ENCODE peak calls at places on chromosomes 2 and 18, in nine cellular contexts. M is HCT116, Y is K562, A is GM23338, E is transverse colon, U is sigmoid colon, H is H1, C is prostate gland, W is upper lobe of left lung. T is an unnamed sample.

GRCh38 chr2:149744845-149745244 is 157.3 kb upstream of the MMADHC start:
- DNase-seq in W (no peak), C (no peak), E (no peak), A (no peak), M (no peak), U (no peak), Y (no peak), H (no peak), T (no peak)

GRCh38 chr2:10378189-10378588 is 69.9 kb downstream of the ODC1 start:
- DNase-seq in W (no peak), C (no peak), Y (no peak), U (no peak), E (peak), H (no peak), M (no peak), A (no peak), T (no peak)

GRCh38 chr18:79442508-79443221 is 46.9 kb downstream of the NFATC1 start:
- DNase-seq in M (no peak), A (no peak), C (no peak), Y (no peak), H (no peak), E (no peak), U (no peak), W (peak), T (no peak)

GRCh38 chr2:206721216-206721920 is 3.2 kb upstream of the DYTN start:
- DNase-seq in Y (no peak), C (no peak), W (no peak), M (no peak), A (no peak), U (no peak), E (no peak), H (no peak), T (no peak)

GRCh38 chr18:23523429-23524212 is 20.3 kb downstream of the RMC1 start:
- DNase-seq in C (no peak), Y (no peak), W (no peak), A (no peak), U (no peak), H (no peak), E (no peak), M (no peak), T (no peak)

GRCh38 chr2:33190393-33190937 is 243.7 kb downstream of the LTBP1 start:
- DNase-seq in U (no peak), M (no peak), Y (no peak), E (no peak), A (no peak), W (no peak), C (no peak), H (no peak), T (no peak)

GRCh38 chr2:206989306-206989705 is 50.0 kb downstream of the CPO start:
- DNase-seq in C (no peak), E (peak), H (peak), Y (peak), A (peak), U (no peak), W (no peak), M (peak), T (no peak)

GRCh38 chr2:102432386-102432785 is 9.4 kb downstream of the IL18RAP start:
- DNase-seq in M (no peak), U (no peak), W (no peak), E (no peak), Y (no peak), C (no peak), H (no peak), A (no peak), T (no peak)

GRCh38 chr18:44849361-44849760 is 168.7 kb downstream of the SETBP1 start:
- DNase-seq in H (no peak), U (no peak), M (no peak), E (no peak), Y (no peak), W (no peak), A (no peak), C (no peak), T (no peak)

GRCh38 chr2:56348382-56348781 is 164.6 kb downstream of the CCDC85A start:
- DNase-seq in W (no peak), A (no peak), H (no peak), U (no peak), M (no peak), Y (no peak), E (no peak), C (no peak), T (no peak)

GRCh38 chr2:174967693-174968260 is 37.4 kb downstream of the CHN1 start:
- DNase-seq in C (no peak), W (no peak), M (no peak), A (no peak), H (no peak), Y (no peak), U (no peak), E (no peak), T (no peak)

GRCh38 chr2:149104221-149104620 is 65.7 kb downstream of the LYPD6B start:
- DNase-seq in M (no peak), Y (no peak), W (no peak), E (no peak), C (no peak), H (no peak), U (no peak), A (no peak), T (no peak)

GRCh38 chr18:51955136-51955535 is 384.9 kb upstream of the DCC start:
- DNase-seq in E (no peak), Y (no peak), A (no peak), M (no peak), W (no peak), H (no peak), C (no peak), U (no peak), T (no peak)

GRCh38 chr2:84942166-84942565 is 28.8 kb upstream of the KCMF1 start:
- DNase-seq in C (no peak), Y (no peak), W (no peak), H (no peak), U (no peak), E (no peak), M (no peak), A (no peak), T (no peak)

GRCh38 chr2:238220892-238221521 is 17.5 kb upstream of the ILKAP start:
- DNase-seq in Y (no peak), H (no peak), C (no peak), A (no peak), M (no peak), U (no peak), W (peak), E (no peak), T (no peak)

GRCh38 chr2:7133521-7133920 is 216.3 kb downstream of the RNF144A start:
- DNase-seq in W (peak), Y (no peak), C (no peak), A (peak), U (no peak), M (no peak), E (no peak), H (no peak), T (no peak)

GRCh38 chr2:238284802-238285515 is 3.5 kb downstream of the PER2 start:
- DNase-seq in M (no peak), W (no peak), H (no peak), U (peak), A (no peak), E (peak), C (no peak), Y (no peak), T (no peak)

DNA sequence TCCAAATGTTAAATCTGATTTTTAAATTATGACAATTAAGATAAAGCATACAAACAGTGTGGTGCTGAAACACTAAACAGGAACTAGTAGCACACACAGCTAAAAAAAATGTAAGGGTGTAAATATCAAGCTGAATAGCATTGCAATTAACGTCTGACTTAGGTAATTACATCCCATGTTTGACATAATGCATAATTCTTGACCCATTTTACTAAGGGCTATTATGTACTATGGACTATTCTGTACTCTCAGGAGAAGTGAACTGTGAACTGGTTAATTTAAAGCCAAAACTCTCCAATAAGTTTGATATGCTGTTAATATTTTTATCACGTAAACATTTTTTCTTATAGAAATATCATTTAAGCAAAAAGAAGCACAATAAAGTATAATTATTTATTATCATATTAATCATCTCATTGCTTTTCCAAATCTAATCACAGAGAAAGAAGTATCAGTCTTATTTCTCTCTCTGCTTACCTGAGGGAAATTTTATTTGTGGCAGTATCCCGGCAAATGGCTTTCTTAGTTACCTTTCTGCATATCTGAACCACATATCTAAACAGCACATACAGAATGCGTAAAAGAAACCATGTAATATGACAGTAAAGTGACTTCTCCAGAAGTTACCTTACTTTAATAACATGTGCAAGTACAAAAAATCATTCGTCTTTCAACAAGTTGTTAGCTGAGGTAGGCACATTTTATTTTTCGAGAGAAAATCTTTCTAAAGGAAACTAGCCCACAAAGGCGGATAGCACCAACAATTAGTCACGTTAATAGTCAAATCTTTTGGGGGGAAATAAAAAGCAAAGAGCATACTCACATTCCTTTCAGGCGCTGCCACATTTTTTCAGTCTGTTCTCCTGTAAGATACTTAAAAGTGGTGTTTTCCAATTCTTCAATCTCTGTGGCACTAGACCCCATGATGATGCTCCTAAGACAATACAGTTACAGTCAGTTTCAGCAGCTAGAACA is 94.9 kb upstream of the PDE1A start:
- DNase-seq in M (no peak), C (no peak), E (no peak), A (no peak), U (no peak), W (no peak), H (no peak), Y (no peak), T (no peak)
- H3K4me3 ChIP-seq in M (no peak), C (no peak), E (no peak), A (no peak), U (no peak), W (no peak), H (no peak), Y (no peak), T (no peak)

DNA sequence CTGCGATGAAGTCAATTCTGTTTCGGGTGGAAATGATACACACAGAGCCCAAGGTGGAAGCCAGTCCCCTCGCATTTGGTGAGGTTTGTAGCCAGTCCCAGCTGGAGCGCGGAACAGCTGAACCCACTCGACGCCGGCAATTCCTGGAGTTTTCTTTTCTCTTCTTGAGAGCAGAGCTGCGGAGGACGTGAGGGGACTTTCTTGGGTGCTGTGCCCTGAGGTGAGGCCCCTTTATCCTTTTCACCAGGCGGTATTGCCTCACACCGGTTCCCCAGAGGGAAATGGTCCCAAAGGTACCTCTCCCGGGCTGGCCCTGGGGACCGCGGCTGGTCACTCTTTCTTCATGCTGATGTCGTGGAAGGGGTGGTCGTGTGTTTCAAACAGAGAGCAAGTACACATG is 76.5 kb downstream of the PTGR3 start:
- DNase-seq in C (no peak), W (no peak), Y (no peak), H (peak), U (no peak), M (no peak), A (no peak), E (no peak), T (no peak)
- TF ChIP-seq POLR2AphosphoS5 in C (no peak), W (no peak), Y (no peak), H (no peak), U (no peak), M (no peak), A (no peak), E (no peak), T (no peak)

GRCh38 chr2:27442282-27442980 is at the start of gene KRTCAP3:
- DNase-seq in H (peak), U (no peak), A (peak), W (peak), Y (peak), E (peak), C (peak), M (peak), T (peak)
- H3K4me3 ChIP-seq in H (peak), U (no peak), A (peak), W (no peak), Y (no peak), E (peak), C (peak), M (peak), T (peak)

GRCh38 chr2:127901339-127902072 is 15.8 kb upstream of the AMMECR1L start:
- DNase-seq in H (no peak), A (no peak), Y (no peak), W (no peak), U (peak), E (peak), C (no peak), M (no peak), T (no peak)
- TF ChIP-seq POLR2AphosphoS5 in H (no peak), A (no peak), Y (no peak), W (no peak), U (peak), E (no peak), C (no peak), M (no peak), T (no peak)